ENCODE peak calls at places on chromosomes 1 and 21, in five cellular contexts. One of them, this sample, is unnamed.

GRCh38 chr1:53362851-53363642 is 35.2 kb upstream of the LRP8 start:
- DNase-seq in T-cell: no peak
- DNase-seq in naive thymus-derived CD8-positive, alpha-beta T cell: no peak
- DNase-seq in BE2C: no peak
- DNase-seq in LoVo: no peak
- DNase-seq in this sample: peak; percentile 34

GRCh38 chr1:188669715-188670114 is 1807.9 kb downstream of the BRINP3 start:
- DNase-seq in naive thymus-derived CD8-positive, alpha-beta T cell: no peak
- DNase-seq in T-cell: no peak
- DNase-seq in LoVo: peak; percentile 4
- DNase-seq in BE2C: peak; percentile 46
- DNase-seq in this sample: no peak

GRCh38 chr1:22739648-22740385 is 29.2 kb downstream of the EPHB2 start:
- DNase-seq in T-cell: no peak
- DNase-seq in LoVo: no peak
- DNase-seq in naive thymus-derived CD8-positive, alpha-beta T cell: no peak
- DNase-seq in BE2C: no peak
- DNase-seq in this sample: peak; percentile 53

GRCh38 chr1:234132799-234133198 is 228.3 kb downstream of the SLC35F3 start:
- DNase-seq in LoVo: no peak
- DNase-seq in naive thymus-derived CD8-positive, alpha-beta T cell: no peak
- DNase-seq in T-cell: no peak
- DNase-seq in BE2C: no peak
- DNase-seq in this sample: no peak

GRCh38 chr21:33266784-33267135 is 593 bp downstream of the IL10RB start:
- DNase-seq in BE2C: no peak
- DNase-seq in T-cell: no peak
- DNase-seq in LoVo: no peak
- DNase-seq in naive thymus-derived CD8-positive, alpha-beta T cell: peak; percentile 20
- DNase-seq in this sample: no peak

GRCh38 chr1:170927955-170928850 is 7.1 kb upstream of the MROH9 start:
- DNase-seq in naive thymus-derived CD8-positive, alpha-beta T cell: no peak
- DNase-seq in T-cell: no peak
- DNase-seq in LoVo: peak; percentile 4
- DNase-seq in BE2C: no peak
- DNase-seq in this sample: peak; percentile 16

GRCh38 chr1:33460947-33461629 is 11.4 kb upstream of the ZSCAN20 start:
- DNase-seq in LoVo: no peak
- DNase-seq in naive thymus-derived CD8-positive, alpha-beta T cell: no peak
- DNase-seq in BE2C: no peak
- DNase-seq in T-cell: no peak
- DNase-seq in this sample: no peak

GRCh38 chr1:17211377-17211776 is 6.4 kb downstream of the PADI1 start:
- DNase-seq in BE2C: no peak
- DNase-seq in T-cell: no peak
- DNase-seq in naive thymus-derived CD8-positive, alpha-beta T cell: no peak
- DNase-seq in LoVo: no peak
- DNase-seq in this sample: no peak

GRCh38 chr1:94072840-94073516 is 48.0 kb downstream of the ABCA4 start:
- DNase-seq in naive thymus-derived CD8-positive, alpha-beta T cell: no peak
- DNase-seq in T-cell: no peak
- DNase-seq in LoVo: no peak
- DNase-seq in BE2C: no peak
- DNase-seq in this sample: no peak

GRCh38 chr1:38129473-38129872 is 82.9 kb upstream of the POU3F1 start:
- DNase-seq in BE2C: no peak
- DNase-seq in T-cell: no peak
- DNase-seq in LoVo: no peak
- DNase-seq in naive thymus-derived CD8-positive, alpha-beta T cell: no peak
- DNase-seq in this sample: no peak

GRCh38 chr1:40381268-40382109 is 8.0 kb downstream of the SMAP2 start:
- DNase-seq in naive thymus-derived CD8-positive, alpha-beta T cell: no peak
- DNase-seq in LoVo: no peak
- DNase-seq in T-cell: no peak
- DNase-seq in BE2C: no peak
- DNase-seq in this sample: no peak

GRCh38 chr1:245856944-245857531 is 650.0 kb downstream of the SMYD3 start:
- DNase-seq in T-cell: no peak
- DNase-seq in BE2C: no peak
- DNase-seq in naive thymus-derived CD8-positive, alpha-beta T cell: no peak
- DNase-seq in LoVo: no peak
- DNase-seq in this sample: no peak

GRCh38 chr1:219323426-219323825 is 149.7 kb downstream of the LYPLAL1 start:
- DNase-seq in BE2C: no peak
- DNase-seq in LoVo: peak; percentile 20
- DNase-seq in naive thymus-derived CD8-positive, alpha-beta T cell: no peak
- DNase-seq in T-cell: no peak
- DNase-seq in this sample: peak; percentile 81